ENCODE peak calls at places on chromosomes 13 and 19, in six cellular contexts. W, K, D, I, Y and F are unnamed samples.

GRCh38 chr19:46240693-46241092 is 11.2 kb downstream of the IGFL1 start:
- DNase-seq in Y (no peak), I (no peak), K (no peak), D (no peak), W (no peak), F (no peak)

GRCh38 chr19:57934820-57935665 is at the start of gene ZNF418:
- DNase-seq in K (no peak), D (peak; percentile 77), I (peak; percentile 63), W (peak; percentile 87), Y (peak; percentile 89), F (peak; percentile 71)

GRCh38 chr19:21434967-21435544 is 38.1 kb downstream of the ZNF493 start:
- DNase-seq in I (peak; percentile 24), Y (no peak), K (no peak), D (no peak), W (no peak), F (no peak)

GRCh38 chr19:42316223-42317211 is 3.4 kb downstream of the TMEM145 start:
- DNase-seq in Y (peak; percentile 50), I (no peak), K (no peak), W (peak; percentile 51), D (no peak), F (no peak)

GRCh38 chr13:90415902-90416301 is 931.6 kb upstream of the MIR17HG start:
- DNase-seq in I (no peak), W (no peak), D (no peak), Y (no peak), K (no peak), F (no peak)

GRCh38 chr13:105471683-105472082 is 1063.8 kb downstream of the EFNB2 start:
- DNase-seq in I (no peak), W (peak; percentile 46), Y (peak; percentile 73), D (no peak), K (no peak), F (no peak)

GRCh38 chr19:42217522-42218442 is at the start of gene DEDD2:
- DNase-seq in W (peak; percentile 99), Y (peak; percentile 97), D (peak; percentile 97), K (peak; percentile 96), I (peak; percentile 98), F (peak; percentile 86)

GRCh38 chr13:111908391-111908790 is 158.6 kb upstream of the SOX1 start:
- DNase-seq in I (no peak), W (no peak), Y (no peak), K (no peak), D (no peak), F (no peak)

GRCh38 chr19:35852029-35852780 is at the start of gene NPHS1:
- DNase-seq in D (peak; percentile 73), W (no peak), I (peak; percentile 39), Y (no peak), K (no peak), F (no peak)

GRCh38 chr13:36355632-36356031 is 9.4 kb upstream of the SPART start:
- DNase-seq in K (no peak), I (no peak), D (no peak), Y (no peak), W (no peak), F (no peak)

GRCh38 chr13:44128522-44128921 is 245.1 kb upstream of the SERP2 start:
- DNase-seq in K (no peak), W (peak; percentile 5), D (no peak), Y (peak; percentile 6), I (no peak), F (no peak)

GRCh38 chr13:21124853-21125252 is 51.5 kb downstream of the SKA3 start:
- DNase-seq in D (peak; percentile 19), Y (peak; percentile 72), K (no peak), I (peak; percentile 34), W (peak; percentile 43), F (no peak)

GRCh38 chr13:112692104-112692503 is 2.3 kb downstream of the ATP11A start:
- DNase-seq in Y (no peak), W (no peak), K (no peak), D (no peak), I (no peak), F (no peak)

GRCh38 chr19:16325161-16325527 is 518 bp downstream of the KLF2 start:
- DNase-seq in K (no peak), W (no peak), I (peak; percentile 47), D (peak; percentile 55), Y (no peak), F (no peak)

GRCh38 chr13:98664047-98664446 is 87.1 kb upstream of the STK24 start:
- DNase-seq in W (peak; percentile 66), I (no peak), D (no peak), Y (peak; percentile 21), K (no peak), F (peak; percentile 76)

GRCh38 chr13:72462726-72463125 is 264.7 kb downstream of the MZT1 start:
- DNase-seq in K (no peak), D (no peak), Y (no peak), I (no peak), W (no peak), F (peak; percentile 53)

GRCh38 chr13:32669030-32669646 is 82.9 kb downstream of the PDS5B start:
- DNase-seq in I (no peak), K (no peak), W (peak; percentile 73), Y (peak; percentile 74), D (no peak), F (peak; percentile 49)

GRCh38 chr19:45968626-45969025 is 5.0 kb downstream of the NOVA2 start:
- DNase-seq in I (no peak), Y (no peak), D (no peak), K (no peak), W (no peak), F (no peak)

GRCh38 chr13:51849145-51850101 is 4.4 kb upstream of the TMEM272 start:
- DNase-seq in D (peak; percentile 43), W (peak; percentile 47), I (peak; percentile 30), K (no peak), Y (peak; percentile 25), F (no peak)

GRCh38 chr13:45119990-45120864 is at the start of gene GTF2F2:
- DNase-seq in Y (peak; percentile 92), W (peak; percentile 91), I (peak; percentile 88), K (peak; percentile 47), D (peak; percentile 91), F (peak; percentile 82)

GRCh38 chr19:5628919-5629481 is 6.1 kb downstream of the SAFB start:
- DNase-seq in W (no peak), D (no peak), Y (no peak), I (no peak), K (no peak), F (no peak)

GRCh38 chr13:97766749-97767148 is 186.7 kb upstream of the IPO5 start:
- DNase-seq in I (no peak), K (no peak), Y (peak; percentile 49), W (no peak), D (no peak), F (no peak)

GRCh38 chr13:94711561-94712286 is 621 bp downstream of the SOX21 start:
- DNase-seq in W (peak; percentile 36), D (peak; percentile 58), Y (peak; percentile 18), K (no peak), I (peak; percentile 11), F (no peak)

GRCh38 chr19:47776568-47776967 is 1.9 kb upstream of the SELENOW start:
- DNase-seq in I (no peak), W (no peak), D (no peak), K (no peak), Y (no peak), F (no peak)

GRCh38 chr13:27450921-27451461 is 627 bp upstream of the MTIF3 start:
- DNase-seq in I (peak; percentile 51), W (peak; percentile 57), Y (peak; percentile 53), K (no peak), D (peak; percentile 50), F (no peak)

GRCh38 chr19:49691243-49692101 is 556 bp downstream of the CPT1C start:
- DNase-seq in Y (peak; percentile 86), K (no peak), D (peak; percentile 90), I (peak; percentile 48), W (peak; percentile 68), F (peak; percentile 36)

GRCh38 chr19:10835089-10835753 is 791 bp downstream of the TMED1 start:
- DNase-seq in Y (no peak), D (no peak), I (peak; percentile 40), K (peak; percentile 98), W (no peak), F (no peak)

GRCh38 chr13:48078251-48078656 is 16.6 kb downstream of the MED4 start:
- DNase-seq in D (no peak), Y (no peak), I (no peak), K (no peak), W (no peak), F (no peak)
- TF ChIP-seq CTCF in D (peak; percentile 22), Y (peak; percentile 27), I (no peak), K (no peak), W (peak; percentile 14), F (peak; percentile 18)

GRCh38 chr13:106533940-106534843 is 1.3 kb downstream of the EFNB2 start:
- DNase-seq in K (no peak), W (peak; percentile 76), Y (peak; percentile 74), I (peak; percentile 40), D (peak; percentile 77), F (no peak)
- H3K4me3 ChIP-seq in K (peak overlapping the region; percentile 79), W (peak overlapping the region; percentile 68), Y (peak overlapping the region; percentile 88), I (no peak overlapping the region), D (peak overlapping the region; percentile 58), F (peak overlapping the region; percentile 74)

GRCh38 chr13:26186995-26187394 is 35.1 kb downstream of the RNF6 start:
- DNase-seq in K (no peak), W (no peak), I (peak; percentile 24), D (no peak), Y (no peak), F (no peak)

GRCh38 chr13:26186141-26186870 is 35.8 kb downstream of the RNF6 start:
- DNase-seq in K (peak; percentile 48), Y (peak; percentile 96), W (peak; percentile 93), I (peak; percentile 96), D (no peak), F (peak; percentile 77)

GRCh38 chr13:26185720-26186119 is 36.4 kb downstream of the RNF6 start:
- DNase-seq in W (no peak), Y (no peak), D (no peak), I (no peak), K (no peak), F (no peak)

GRCh38 chr13:26183416-26183815 is 38.7 kb downstream of the RNF6 start:
- DNase-seq in K (no peak), W (no peak), I (no peak), Y (no peak), D (no peak), F (no peak)

DNA sequence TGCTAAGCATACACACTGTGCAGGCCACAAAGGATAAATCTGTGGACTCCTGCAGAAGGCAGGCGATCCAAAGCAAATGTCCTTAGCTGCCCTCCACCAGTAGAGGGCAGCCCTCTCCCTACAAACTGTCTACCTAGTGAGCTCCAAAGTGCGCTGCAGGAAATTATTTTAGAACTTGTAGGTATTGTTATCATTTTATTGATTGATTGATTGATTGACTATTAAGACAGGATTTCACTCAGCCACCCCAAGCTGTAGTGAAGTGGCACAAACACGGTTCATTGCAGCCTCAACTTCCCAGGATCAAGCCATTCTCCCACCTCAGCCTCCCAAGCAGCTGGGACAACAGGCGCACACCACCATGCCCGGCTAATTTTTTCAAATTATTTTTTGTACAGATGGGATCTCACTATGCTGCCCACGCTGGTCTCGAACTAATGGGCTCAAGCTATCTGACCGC is 37.3 kb downstream of the RNF6 start:
- DNase-seq in W (peak; percentile 84), I (peak; percentile 81), D (peak; percentile 85), Y (peak; percentile 82), K (no peak), F (peak; percentile 40)
- TF ChIP-seq CTCF in W (peak; percentile 91), I (peak; percentile 94), D (peak; percentile 97), Y (peak; percentile 91), K (peak; percentile 93), F (peak; percentile 95)

DNA sequence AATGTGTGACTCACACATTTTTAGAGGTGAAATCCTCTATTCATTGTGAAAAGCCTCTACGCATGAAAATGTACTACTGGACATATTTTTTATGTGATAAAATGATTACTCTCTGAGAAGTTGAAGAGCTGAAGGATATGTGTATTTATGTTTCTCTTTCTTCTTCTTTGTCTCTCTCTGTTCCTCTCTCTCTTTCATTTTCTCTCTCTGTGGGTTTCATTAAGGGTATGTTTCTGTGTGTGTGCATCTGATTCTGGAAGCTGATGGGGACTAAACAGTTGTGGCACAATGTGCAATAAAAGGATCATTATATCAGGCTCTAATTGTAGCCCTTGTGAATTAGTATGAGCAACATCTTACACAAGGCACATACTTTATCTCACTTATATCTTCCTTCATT is 867.7 kb downstream of the PCDH9 start:
- DNase-seq in W (no peak), Y (no peak), K (no peak), I (no peak), D (no peak), F (no peak)
- H3K4me3 ChIP-seq in W (no peak overlapping the region), Y (no peak overlapping the region), K (no peak overlapping the region), I (no peak overlapping the region), D (no peak overlapping the region), F (no peak overlapping the region)